ENCODE peak calls at places on chromosomes 13 and 19, in six cellular contexts. One of them, this sample, is unnamed. For H3K4me1, the result is how much of the 10 kb centered on the place peaks cover.

GRCh38 chr13:50244913-50245574 is 229.8 kb downstream of the KCNRG start:
- DNase-seq in adipocyte: peak
- DNase-seq in gastrocnemius medialis: no peak
- DNase-seq in left ventricle myocardium inferior: no peak
- DNase-seq in breast epithelium: no peak
- DNase-seq in tibial artery: no peak
- DNase-seq in this sample: no peak

GRCh38 chr19:7722231-7722651 is 9.7 kb downstream of the CLEC4G start:
- DNase-seq in gastrocnemius medialis: no peak
- DNase-seq in breast epithelium: no peak
- DNase-seq in adipocyte: no peak
- DNase-seq in tibial artery: no peak
- DNase-seq in left ventricle myocardium inferior: no peak
- DNase-seq in this sample: no peak

GRCh38 chr19:40395956-40396355 is 6.0 kb upstream of the HIPK4 start:
- DNase-seq in left ventricle myocardium inferior: no peak
- DNase-seq in gastrocnemius medialis: no peak
- DNase-seq in adipocyte: no peak
- DNase-seq in breast epithelium: no peak
- DNase-seq in tibial artery: no peak
- DNase-seq in this sample: no peak

GRCh38 chr19:46618670-46619231 is 6.1 kb downstream of the PTGIR start:
- DNase-seq in gastrocnemius medialis: no peak
- DNase-seq in breast epithelium: no peak
- DNase-seq in tibial artery: no peak
- DNase-seq in left ventricle myocardium inferior: no peak
- DNase-seq in adipocyte: peak
- DNase-seq in this sample: no peak

GRCh38 chr19:58395979-58396627 is 647 bp downstream of the RNF225 start:
- DNase-seq in adipocyte: no peak
- DNase-seq in breast epithelium: no peak
- DNase-seq in tibial artery: no peak
- DNase-seq in left ventricle myocardium inferior: no peak
- DNase-seq in gastrocnemius medialis: no peak
- DNase-seq in this sample: no peak

GRCh38 chr13:114027046-114027760 is 53.3 kb upstream of the C13orf46 start:
- DNase-seq in adipocyte: peak
- DNase-seq in gastrocnemius medialis: no peak
- DNase-seq in left ventricle myocardium inferior: peak
- DNase-seq in tibial artery: no peak
- DNase-seq in breast epithelium: no peak
- DNase-seq in this sample: peak

GRCh38 chr13:98089246-98089645 is 53.6 kb upstream of the FARP1 start:
- DNase-seq in adipocyte: no peak
- DNase-seq in tibial artery: no peak
- DNase-seq in left ventricle myocardium inferior: no peak
- DNase-seq in gastrocnemius medialis: no peak
- DNase-seq in breast epithelium: no peak
- DNase-seq in this sample: no peak

GRCh38 chr13:91100944-91101343 is 246.5 kb upstream of the MIR17HG start:
- DNase-seq in gastrocnemius medialis: no peak
- DNase-seq in left ventricle myocardium inferior: no peak
- DNase-seq in breast epithelium: no peak
- DNase-seq in tibial artery: no peak
- DNase-seq in adipocyte: no peak
- DNase-seq in this sample: no peak

GRCh38 chr19:12159773-12160414 is 3.0 kb upstream of the ZNF136 start:
- DNase-seq in breast epithelium: no peak
- DNase-seq in adipocyte: no peak
- DNase-seq in tibial artery: no peak
- DNase-seq in left ventricle myocardium inferior: no peak
- DNase-seq in gastrocnemius medialis: no peak
- DNase-seq in this sample: no peak

GRCh38 chr13:79282976-79283375 is 123.1 kb downstream of the RBM26 start:
- DNase-seq in gastrocnemius medialis: no peak
- DNase-seq in tibial artery: no peak
- DNase-seq in breast epithelium: no peak
- DNase-seq in adipocyte: no peak
- DNase-seq in left ventricle myocardium inferior: no peak
- DNase-seq in this sample: no peak

GRCh38 chr13:43087960-43088580 is 64.7 kb downstream of the DNAJC15 start:
- DNase-seq in gastrocnemius medialis: no peak
- DNase-seq in tibial artery: no peak
- DNase-seq in left ventricle myocardium inferior: no peak
- DNase-seq in adipocyte: no peak
- DNase-seq in breast epithelium: no peak
- DNase-seq in this sample: no peak

GRCh38 chr19:8567522-8568172 is 9.6 kb downstream of the MYO1F start:
- DNase-seq in tibial artery: no peak
- DNase-seq in left ventricle myocardium inferior: peak
- DNase-seq in adipocyte: no peak
- DNase-seq in breast epithelium: no peak
- DNase-seq in gastrocnemius medialis: no peak
- DNase-seq in this sample: peak

GRCh38 chr19:5974721-5975387 is 3.1 kb downstream of the RANBP3 start:
- DNase-seq in tibial artery: no peak
- DNase-seq in gastrocnemius medialis: no peak
- DNase-seq in adipocyte: no peak
- DNase-seq in left ventricle myocardium inferior: no peak
- DNase-seq in breast epithelium: no peak
- DNase-seq in this sample: no peak

GRCh38 chr19:17021793-17022590 is 4.6 kb downstream of the CPAMD8 start:
- DNase-seq in gastrocnemius medialis: no peak
- DNase-seq in breast epithelium: no peak
- DNase-seq in left ventricle myocardium inferior: no peak
- DNase-seq in tibial artery: no peak
- DNase-seq in adipocyte: peak
- DNase-seq in this sample: no peak

GRCh38 chr13:109517516-109517915 is 268.9 kb downstream of the IRS2 start:
- DNase-seq in gastrocnemius medialis: no peak
- DNase-seq in tibial artery: no peak
- DNase-seq in left ventricle myocardium inferior: no peak
- DNase-seq in adipocyte: peak
- DNase-seq in breast epithelium: no peak
- DNase-seq in this sample: no peak

GRCh38 chr19:2167896-2168618 is 4.3 kb downstream of the DOT1L start:
- DNase-seq in adipocyte: peak
- DNase-seq in gastrocnemius medialis: peak
- DNase-seq in left ventricle myocardium inferior: peak
- DNase-seq in breast epithelium: no peak
- DNase-seq in tibial artery: peak
- DNase-seq in this sample: peak

GRCh38 chr19:16168465-16169081 is 4.8 kb downstream of the CIB3 start:
- DNase-seq in tibial artery: no peak
- DNase-seq in gastrocnemius medialis: no peak
- DNase-seq in breast epithelium: no peak
- DNase-seq in left ventricle myocardium inferior: no peak
- DNase-seq in adipocyte: no peak
- DNase-seq in this sample: no peak

GRCh38 chr13:60591348-60591747 is 194.3 kb downstream of the TDRD3 start:
- DNase-seq in adipocyte: peak
- DNase-seq in left ventricle myocardium inferior: no peak
- DNase-seq in gastrocnemius medialis: no peak
- DNase-seq in breast epithelium: no peak
- DNase-seq in tibial artery: no peak
- DNase-seq in this sample: no peak

GRCh38 chr19:47210689-47211316 is 20.2 kb downstream of the BBC3 start:
- DNase-seq in breast epithelium: peak
- DNase-seq in tibial artery: peak
- DNase-seq in adipocyte: peak
- DNase-seq in left ventricle myocardium inferior: peak
- DNase-seq in gastrocnemius medialis: peak
- DNase-seq in this sample: peak

GRCh38 chr13:31982540-31982939 is 49.0 kb upstream of the FRY start:
- DNase-seq in breast epithelium: peak
- DNase-seq in gastrocnemius medialis: peak
- DNase-seq in adipocyte: peak
- DNase-seq in left ventricle myocardium inferior: peak
- DNase-seq in tibial artery: peak
- DNase-seq in this sample: peak

GRCh38 chr13:40970803-40971202 is 48.3 kb downstream of the ELF1 start:
- DNase-seq in left ventricle myocardium inferior: no peak
- DNase-seq in tibial artery: no peak
- DNase-seq in adipocyte: no peak
- DNase-seq in breast epithelium: no peak
- DNase-seq in gastrocnemius medialis: no peak
- DNase-seq in this sample: no peak
- H3K4me1 ChIP-seq in left ventricle myocardium inferior: half or more
- H3K4me1 ChIP-seq in tibial artery: half or more
- H3K4me1 ChIP-seq in adipocyte: half or more
- H3K4me1 ChIP-seq in breast epithelium: under half
- H3K4me1 ChIP-seq in gastrocnemius medialis: half or more
- H3K4me1 ChIP-seq in this sample: half or more

DNA sequence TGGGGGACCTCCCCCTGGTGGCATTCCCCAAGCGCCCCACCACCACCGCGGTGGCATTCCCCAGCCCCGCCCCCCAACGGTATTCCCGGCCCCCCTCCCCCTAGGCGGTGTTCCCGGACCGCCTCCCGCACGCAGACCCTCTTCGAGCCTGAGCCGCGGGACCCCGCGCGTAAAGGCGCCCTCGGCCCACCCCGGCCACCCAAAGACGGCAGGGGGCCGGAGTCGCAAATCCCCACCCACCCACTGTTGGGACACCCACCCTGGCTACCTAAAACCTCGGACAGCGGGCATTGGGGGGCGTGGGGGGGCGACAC is 22.4 kb downstream of the OLFM2 start:
- DNase-seq in gastrocnemius medialis: no peak
- DNase-seq in adipocyte: no peak
- DNase-seq in breast epithelium: no peak
- DNase-seq in left ventricle myocardium inferior: no peak
- DNase-seq in tibial artery: no peak
- DNase-seq in this sample: no peak
- H3K4me1 ChIP-seq in gastrocnemius medialis: under half
- H3K4me1 ChIP-seq in adipocyte: under half
- H3K4me1 ChIP-seq in breast epithelium: under half
- H3K4me1 ChIP-seq in left ventricle myocardium inferior: under half
- H3K4me1 ChIP-seq in tibial artery: under half
- H3K4me1 ChIP-seq in this sample: under half

DNA sequence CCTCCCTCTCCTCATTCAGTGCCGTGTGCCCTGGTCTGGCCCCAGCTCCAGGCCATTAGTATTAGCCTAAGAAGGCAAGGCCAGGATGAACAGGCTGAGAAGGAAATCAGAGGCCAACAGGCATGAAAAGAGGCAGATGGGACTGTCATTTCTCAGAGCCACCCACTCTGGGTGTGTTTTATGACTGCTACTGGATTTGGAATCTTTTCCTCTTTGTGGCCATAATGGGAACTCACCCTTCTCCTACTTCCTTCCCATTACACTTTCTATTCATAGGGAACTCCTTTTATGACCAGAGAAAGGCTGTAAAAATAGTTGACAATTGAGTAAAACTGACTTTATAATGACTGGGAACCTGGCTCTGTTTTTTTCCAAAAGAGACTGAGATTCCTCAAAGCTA is 17.7 kb downstream of the CEACAM8 start:
- DNase-seq in gastrocnemius medialis: no peak
- DNase-seq in adipocyte: no peak
- DNase-seq in breast epithelium: no peak
- DNase-seq in tibial artery: no peak
- DNase-seq in left ventricle myocardium inferior: no peak
- DNase-seq in this sample: no peak
- H3K4me1 ChIP-seq in gastrocnemius medialis: under half
- H3K4me1 ChIP-seq in adipocyte: under half
- H3K4me1 ChIP-seq in breast epithelium: under half
- H3K4me1 ChIP-seq in tibial artery: under half
- H3K4me1 ChIP-seq in left ventricle myocardium inferior: under half
- H3K4me1 ChIP-seq in this sample: under half

DNA sequence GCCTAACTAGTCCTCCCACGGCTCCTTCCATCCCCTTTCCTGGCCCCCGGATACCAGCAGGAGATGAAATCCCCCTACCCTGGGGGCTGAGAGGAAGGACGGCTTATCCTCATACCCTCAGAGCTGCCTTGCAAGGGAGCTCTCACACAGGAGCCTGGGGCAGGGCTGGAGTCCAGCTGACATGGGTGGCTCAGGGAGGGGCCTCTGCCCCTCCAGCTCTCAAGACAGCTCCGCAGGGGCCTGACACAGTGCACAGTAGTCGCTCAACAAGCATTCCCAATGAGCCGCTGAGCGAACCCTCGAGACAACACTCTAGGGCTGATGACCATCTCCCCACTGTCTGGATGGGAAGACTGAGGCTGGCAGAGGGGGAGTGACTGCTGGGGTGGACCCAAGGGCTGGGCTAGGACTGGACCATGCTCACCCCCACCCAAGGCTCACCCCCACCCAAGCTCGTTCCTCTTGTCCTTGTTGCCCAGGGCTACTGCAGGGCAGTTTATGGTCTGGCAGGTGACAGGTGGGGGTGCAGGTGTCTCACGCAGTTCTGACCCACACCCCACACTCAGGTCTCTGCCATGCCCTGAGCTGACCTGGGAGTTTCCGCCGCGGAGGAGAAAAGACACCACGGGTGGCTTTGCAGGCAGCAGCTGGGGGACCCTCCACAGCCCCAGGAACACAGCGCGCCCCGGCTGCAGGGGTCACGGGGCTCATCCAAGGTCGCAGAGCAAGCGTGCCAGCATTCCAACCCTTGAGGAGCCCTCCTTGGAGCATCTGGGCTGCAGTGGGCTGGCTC is 3.9 kb downstream of the ZBTB7A start:
- DNase-seq in gastrocnemius medialis: no peak
- DNase-seq in tibial artery: no peak
- DNase-seq in breast epithelium: no peak
- DNase-seq in adipocyte: no peak
- DNase-seq in left ventricle myocardium inferior: no peak
- DNase-seq in this sample: no peak
- H3K4me1 ChIP-seq in gastrocnemius medialis: half or more
- H3K4me1 ChIP-seq in tibial artery: half or more
- H3K4me1 ChIP-seq in breast epithelium: under half
- H3K4me1 ChIP-seq in adipocyte: half or more
- H3K4me1 ChIP-seq in left ventricle myocardium inferior: half or more
- H3K4me1 ChIP-seq in this sample: half or more

DNA sequence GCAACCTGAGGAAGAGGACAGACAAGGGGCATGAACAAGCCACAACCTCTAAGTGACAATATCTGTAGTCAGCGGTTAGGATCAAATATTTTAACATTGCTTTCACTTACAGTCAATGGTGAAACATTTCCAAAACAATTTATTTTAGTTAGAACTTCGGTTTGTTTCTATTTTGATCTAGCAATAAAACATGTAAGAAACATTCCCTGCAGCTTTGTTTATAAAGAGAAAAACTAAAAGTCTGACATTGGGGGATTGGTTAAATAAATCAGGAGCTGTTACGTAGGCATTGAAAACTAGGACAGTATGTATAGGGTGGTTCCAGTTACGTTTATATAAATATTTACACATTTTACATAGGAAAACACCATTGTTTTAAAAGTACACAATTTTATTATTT is 3.4 kb downstream of the URI1 start:
- DNase-seq in adipocyte: no peak
- DNase-seq in tibial artery: no peak
- DNase-seq in left ventricle myocardium inferior: no peak
- DNase-seq in breast epithelium: no peak
- DNase-seq in gastrocnemius medialis: no peak
- DNase-seq in this sample: no peak
- H3K4me1 ChIP-seq in adipocyte: under half
- H3K4me1 ChIP-seq in tibial artery: under half
- H3K4me1 ChIP-seq in left ventricle myocardium inferior: under half
- H3K4me1 ChIP-seq in breast epithelium: under half
- H3K4me1 ChIP-seq in gastrocnemius medialis: under half
- H3K4me1 ChIP-seq in this sample: under half

GRCh38 chr19:923551-924211 is 2.2 kb upstream of the ARID3A start:
- DNase-seq in gastrocnemius medialis: no peak
- DNase-seq in adipocyte: no peak
- DNase-seq in left ventricle myocardium inferior: no peak
- DNase-seq in breast epithelium: no peak
- DNase-seq in tibial artery: no peak
- DNase-seq in this sample: no peak
- H3K4me1 ChIP-seq in gastrocnemius medialis: under half
- H3K4me1 ChIP-seq in adipocyte: under half
- H3K4me1 ChIP-seq in left ventricle myocardium inferior: half or more
- H3K4me1 ChIP-seq in breast epithelium: under half
- H3K4me1 ChIP-seq in tibial artery: half or more
- H3K4me1 ChIP-seq in this sample: under half

GRCh38 chr19:45382426-45382825 is 12.1 kb upstream of the ERCC2 start:
- DNase-seq in gastrocnemius medialis: no peak
- DNase-seq in breast epithelium: no peak
- DNase-seq in left ventricle myocardium inferior: no peak
- DNase-seq in adipocyte: no peak
- DNase-seq in tibial artery: no peak
- DNase-seq in this sample: no peak
- H3K4me1 ChIP-seq in gastrocnemius medialis: under half
- H3K4me1 ChIP-seq in breast epithelium: under half
- H3K4me1 ChIP-seq in left ventricle myocardium inferior: under half
- H3K4me1 ChIP-seq in adipocyte: under half
- H3K4me1 ChIP-seq in tibial artery: under half
- H3K4me1 ChIP-seq in this sample: under half